ENCODE peak calls at places on chromosomes 16 and 17, in four cellular contexts. K, E, A and G are unnamed samples. For H3K4me1, the result is how much of the 10 kb centered on the place peaks cover.

GRCh38 chr17:48412841-48413240 is 17.2 kb downstream of the SKAP1 start:
- DNase-seq in K (no peak), A (no peak), E (no peak), G (no peak)

GRCh38 chr17:872843-873242 is 90.7 kb downstream of the MRM3 start:
- DNase-seq in E (no peak), A (no peak), K (no peak), G (no peak)

GRCh38 chr16:2027024-2028010 is 615 bp downstream of the NHERF2 start:
- DNase-seq in K (peak), A (peak), E (peak), G (no peak)

GRCh38 chr16:49530396-49530795 is 156.8 kb downstream of the C16orf78 start:
- DNase-seq in E (no peak), A (peak), K (no peak), G (no peak)

GRCh38 chr16:66961065-66961744 is at the start of gene CES3:
- DNase-seq in E (peak), K (peak), A (peak), G (peak)

GRCh38 chr16:11976850-11977205 is 294 bp downstream of the SNX29 start:
- DNase-seq in A (no peak), K (no peak), E (no peak), G (no peak)

GRCh38 chr17:15442316-15443185 is 24.9 kb downstream of the CDRT4 start:
- DNase-seq in A (no peak), K (no peak), E (no peak), G (no peak)

GRCh38 chr17:17661134-17661533 is 20.1 kb upstream of the RAI1 start:
- DNase-seq in A (no peak), K (no peak), E (no peak), G (no peak)

GRCh38 chr16:12387311-12387710 is 410.8 kb downstream of the SNX29 start:
- DNase-seq in E (no peak), K (no peak), A (no peak), G (no peak)

GRCh38 chr16:25006504-25007055 is 8.6 kb downstream of the ARHGAP17 start:
- DNase-seq in K (no peak), E (peak), A (peak), G (no peak)

GRCh38 chr17:74325743-74326379 is at the start of gene KIF19:
- DNase-seq in E (no peak), K (peak), A (no peak), G (peak)

GRCh38 chr16:68524069-68524820 is 14.8 kb upstream of the ZFP90 start:
- DNase-seq in K (no peak), A (no peak), E (no peak), G (no peak)

GRCh38 chr16:71896688-71897368 is 1.5 kb downstream of the IST1 start:
- DNase-seq in E (no peak), A (no peak), K (no peak), G (no peak)

GRCh38 chr17:48068491-48068961 is 20.4 kb downstream of the NFE2L1 start:
- DNase-seq in E (peak), K (peak), A (peak), G (no peak)

GRCh38 chr17:36900130-36900590 is 37.1 kb upstream of the LHX1 start:
- DNase-seq in A (no peak), K (no peak), E (no peak), G (no peak)

GRCh38 chr17:36901506-36901905 is 35.8 kb upstream of the LHX1 start:
- DNase-seq in K (no peak), E (peak), A (peak), G (no peak)

DNA sequence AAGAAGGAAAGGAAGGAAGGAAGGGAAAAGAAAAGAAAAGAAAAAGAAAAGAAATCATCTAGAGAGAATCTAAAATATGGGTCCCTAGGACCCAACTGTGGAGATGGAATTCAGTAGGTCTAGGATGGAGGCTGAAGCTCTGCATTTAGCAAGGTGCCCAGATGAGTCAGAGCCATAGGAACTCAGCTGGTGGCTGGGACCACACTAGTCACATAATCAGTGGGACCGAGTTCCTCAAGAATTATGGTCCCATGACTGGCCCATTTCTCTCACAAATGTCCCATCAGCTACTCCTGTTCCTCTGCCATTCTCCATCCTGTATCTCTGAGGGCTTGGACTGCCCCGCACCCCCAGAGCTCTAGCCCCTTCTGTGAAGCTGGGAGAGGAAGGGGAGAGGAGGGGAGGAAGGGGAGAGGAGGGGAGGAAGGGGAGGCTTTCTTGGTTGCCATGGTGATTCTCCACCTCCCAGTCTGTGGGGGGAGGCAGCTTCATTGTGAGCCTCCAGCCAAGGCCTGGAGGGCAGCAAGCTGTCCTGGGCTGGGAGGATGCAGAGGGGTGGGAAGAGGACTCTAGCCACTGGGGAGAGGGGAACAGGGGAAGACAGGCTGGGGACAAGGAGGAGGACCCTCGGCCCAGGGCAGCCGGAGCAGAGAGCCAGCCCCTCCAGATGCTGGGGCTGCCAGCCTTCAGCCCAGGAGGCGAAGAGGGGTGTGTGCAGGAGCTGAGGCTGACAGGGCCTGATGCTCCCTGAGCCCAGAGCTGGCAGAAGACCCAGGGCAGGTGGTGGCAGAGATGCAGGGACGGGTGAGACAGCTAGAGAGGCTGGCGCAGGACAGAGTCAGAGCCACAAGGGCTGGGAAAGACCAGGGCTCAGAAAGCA is 37.8 kb upstream of the LHX1 start:
- DNase-seq in K (no peak), E (no peak), A (no peak), G (no peak)
- H3K14ac ChIP-seq in K (no peak), E (no peak), A (no peak), G (no peak)

GRCh38 chr17:76546556-76547182 is 6.8 kb downstream of the PRCD start:
- DNase-seq in E (peak), K (no peak), A (peak), G (no peak)
- H3K4me1 ChIP-seq in E (under half), K (under half), A (under half), G (under half)

GRCh38 chr16:5015887-5016286 is 17.8 kb downstream of the NAGPA start:
- DNase-seq in A (no peak), E (no peak), K (no peak), G (no peak)
- H2AFZ ChIP-seq in A (no peak), E (no peak), K (no peak), G (no peak)

GRCh38 chr17:30942311-30943079 is 20.8 kb downstream of the ADAP2 start:
- DNase-seq in A (peak), K (no peak), E (peak), G (no peak)

GRCh38 chr17:30933966-30934365 is 12.2 kb downstream of the ADAP2 start:
- DNase-seq in A (no peak), E (no peak), K (no peak), G (no peak)

DNA sequence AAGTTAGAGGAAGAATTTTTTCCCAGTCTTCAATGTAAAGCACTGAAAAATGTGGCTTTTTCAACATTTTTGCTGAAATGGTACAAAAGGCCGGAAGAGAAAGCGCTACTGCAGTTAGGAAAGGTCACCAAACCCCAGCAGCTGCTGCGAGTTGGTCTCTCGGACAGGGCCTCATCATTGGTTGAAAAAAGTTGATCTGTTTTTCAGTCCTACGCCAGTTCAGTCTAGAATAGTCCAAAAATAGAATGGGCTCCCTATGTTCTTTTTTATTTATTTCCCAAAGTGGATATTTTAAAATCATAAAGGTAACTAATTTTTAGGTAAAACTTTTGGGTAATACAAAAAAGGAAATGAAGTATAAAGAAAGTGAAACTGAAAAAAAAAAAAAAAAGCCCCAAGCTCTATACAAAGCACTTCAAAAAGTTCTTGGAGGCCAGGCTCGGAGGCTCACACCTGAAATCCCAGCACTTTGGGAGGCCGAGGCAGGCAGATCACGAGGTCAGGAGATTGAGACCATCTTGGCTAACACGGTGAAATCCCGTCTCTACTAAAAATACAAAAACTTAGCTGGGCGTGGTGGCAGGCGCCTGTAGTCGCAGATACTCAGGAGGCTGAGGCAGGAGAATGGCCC is 17.4 kb downstream of the ADAP2 start:
- DNase-seq in K (no peak), E (no peak), A (no peak), G (no peak)
- H3K14ac ChIP-seq in K (no peak), E (no peak), A (no peak), G (no peak)

GRCh38 chr16:87806246-87806607 is 40.4 kb upstream of the KLHDC4 start:
- DNase-seq in E (peak), A (peak), K (no peak), G (no peak)
- H3K4me1 ChIP-seq in E (under half), A (under half), K (under half), G (under half)

GRCh38 chr17:76701471-76701967 is 9.2 kb downstream of the MXRA7 start:
- DNase-seq in K (no peak), A (no peak), E (no peak), G (no peak)

GRCh38 chr17:76702941-76703637 is 7.7 kb downstream of the MXRA7 start:
- DNase-seq in K (no peak), E (no peak), A (no peak), G (no peak)

GRCh38 chr17:76700290-76700626 is 10.5 kb downstream of the MXRA7 start:
- DNase-seq in A (no peak), E (no peak), K (no peak), G (no peak)

GRCh38 chr17:76697702-76698465 is 12.9 kb downstream of the MXRA7 start:
- DNase-seq in A (peak), K (no peak), E (peak), G (peak)

GRCh38 chr17:76700627-76701470 is 9.9 kb downstream of the MXRA7 start:
- DNase-seq in E (peak), A (peak), K (no peak), G (no peak)
- H2AFZ ChIP-seq in E (peak), A (no peak), K (no peak), G (peak)

GRCh38 chr17:6574689-6575595 is 18.6 kb upstream of the PITPNM3 start:
- DNase-seq in E (peak), A (peak), K (peak), G (no peak)
- H3K14ac ChIP-seq in E (peak), A (no peak), K (no peak), G (no peak)

DNA sequence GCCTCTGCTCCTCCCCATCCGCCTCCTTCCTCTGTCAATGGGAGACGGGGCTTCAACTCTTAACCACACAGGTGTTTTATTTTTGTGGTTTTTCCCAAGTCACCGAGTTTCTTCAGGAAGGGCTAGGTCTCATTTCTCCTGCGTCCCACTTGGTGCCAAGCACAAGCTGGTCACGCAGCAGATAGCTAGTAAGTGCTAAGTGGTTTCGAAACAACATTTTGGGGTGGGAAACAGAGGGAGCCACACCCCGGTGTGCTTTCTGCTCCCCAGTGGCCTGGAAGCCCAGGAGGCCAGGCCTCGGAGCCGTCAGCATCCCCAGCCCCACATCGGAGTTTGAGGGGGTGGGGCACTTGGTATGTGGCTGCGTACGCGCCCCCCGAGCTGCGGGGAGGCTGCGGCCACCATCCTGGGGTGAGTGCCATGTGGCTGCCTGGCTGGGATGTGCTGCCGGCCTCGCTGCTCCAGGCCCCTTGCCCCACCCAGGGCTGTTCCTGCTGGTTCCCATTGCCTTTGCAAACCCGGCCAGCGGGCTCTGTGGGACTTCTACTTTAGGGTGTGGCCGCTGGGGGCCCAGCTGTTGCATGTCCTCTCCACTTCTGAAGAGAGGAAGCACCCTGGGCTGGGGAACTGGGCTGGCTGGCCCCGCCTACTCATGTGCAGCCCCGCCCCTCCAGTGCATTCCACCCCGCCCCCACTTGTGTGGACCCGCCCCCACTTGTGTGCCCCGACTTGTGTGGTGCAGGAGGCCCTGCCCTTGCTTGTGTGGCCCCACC is 55.6 kb downstream of the BAIAP2 start:
- DNase-seq in A (peak), K (peak), E (no peak), G (no peak)
- H3K4me1 ChIP-seq in A (under half), K (under half), E (under half), G (under half)

GRCh38 chr17:9022553-9023388 is 1.5 kb downstream of the NTN1 start:
- DNase-seq in A (peak), K (peak), E (no peak), G (peak)

GRCh38 chr17:9021985-9022552 is 759 bp downstream of the NTN1 start:
- DNase-seq in E (peak), A (peak), K (peak), G (peak)

GRCh38 chr17:9020096-9020823 is 1.1 kb upstream of the NTN1 start:
- DNase-seq in E (no peak), A (no peak), K (no peak), G (no peak)

GRCh38 chr17:9020824-9021157 is 519 bp upstream of the NTN1 start:
- DNase-seq in E (no peak), A (no peak), K (peak), G (no peak)

GRCh38 chr17:9021158-9021984 is at the start of gene NTN1:
- DNase-seq in K (peak), A (peak), E (peak), G (peak)
- H2AFZ ChIP-seq in K (no peak), A (no peak), E (peak), G (peak)

GRCh38 chr17:82003411-82004381 is 19.0 kb downstream of the CENPX start:
- DNase-seq in K (peak), E (peak), A (peak), G (no peak)
- H3K14ac ChIP-seq in K (no peak), E (peak), A (no peak), G (no peak)